ENCODE peak calls at places on chromosomes 2 and 18, in six cellular contexts. E, L, Z, H, A and P are unnamed samples.

GRCh38 chr2:27587025-27587424 is 4.2 kb downstream of the ZNF512 start:
- DNase-seq in E (no peak), A (no peak), L (no peak), H (no peak), Z (no peak), P (no peak)

GRCh38 chr2:33210626-33211025 is 263.9 kb downstream of the LTBP1 start:
- DNase-seq in E (no peak), H (peak), A (no peak), Z (peak), L (no peak), P (peak)

GRCh38 chr2:94622113-94622618 is 249.1 kb upstream of the TEKT4 start:
- DNase-seq in H (no peak), E (no peak), L (no peak), Z (no peak), A (no peak), P (no peak)

GRCh38 chr2:241122376-241123002 is 20.4 kb upstream of the MTERF4 start:
- DNase-seq in E (no peak), L (no peak), H (no peak), Z (no peak), A (no peak), P (no peak)

GRCh38 chr2:9345343-9345742 is 78.0 kb downstream of the ITGB1BP1 start:
- DNase-seq in H (no peak), L (no peak), Z (no peak), A (no peak), E (peak), P (no peak)

GRCh38 chr2:159650574-159650973 is 34.2 kb upstream of the BAZ2B start:
- DNase-seq in H (no peak), Z (no peak), E (no peak), L (no peak), A (no peak), P (no peak)

GRCh38 chr2:85750509-85751299 is 3.1 kb upstream of the ATOH8 start:
- DNase-seq in H (no peak), Z (peak), E (peak), A (no peak), L (peak), P (no peak)

GRCh38 chr2:29767606-29768335 is 153.6 kb downstream of the ALK start:
- DNase-seq in A (no peak), H (no peak), L (no peak), Z (no peak), E (no peak), P (no peak)

GRCh38 chr2:96802281-96802595 is 13.8 kb upstream of the CNNM3 start:
- DNase-seq in H (no peak), E (no peak), A (peak), L (no peak), Z (no peak), P (no peak)

GRCh38 chr2:174593574-174594203 is 3.9 kb downstream of the WIPF1 start:
- DNase-seq in A (peak), Z (no peak), H (peak), E (no peak), L (no peak), P (no peak)

GRCh38 chr2:240257940-240258580 is 117.6 kb upstream of the OTOS start:
- DNase-seq in Z (no peak), H (no peak), A (no peak), L (no peak), E (no peak), P (no peak)

GRCh38 chr2:111135910-111136297 is 15.2 kb downstream of the BCL2L11 start:
- DNase-seq in Z (peak), E (peak), L (peak), A (no peak), H (peak), P (no peak)

GRCh38 chr18:31610841-31611240 is 19.2 kb downstream of the TTR start:
- DNase-seq in A (no peak), L (no peak), Z (no peak), H (no peak), E (no peak), P (no peak)

GRCh38 chr18:73597832-73598615 is 549.6 kb downstream of the FBXO15 start:
- DNase-seq in H (no peak), L (no peak), Z (no peak), E (no peak), A (no peak), P (no peak)

GRCh38 chr18:49839012-49839411 is 25.7 kb upstream of the ACAA2 start:
- DNase-seq in H (no peak), Z (no peak), A (no peak), L (no peak), E (no peak), P (no peak)

GRCh38 chr2:32812316-32812715 is 134.4 kb upstream of the LTBP1 start:
- DNase-seq in Z (no peak), A (no peak), L (no peak), H (no peak), E (no peak), P (peak)

GRCh38 chr18:58661423-58661822 is 9.8 kb upstream of the MALT1 start:
- DNase-seq in L (no peak), E (no peak), A (no peak), Z (no peak), H (no peak), P (no peak)

GRCh38 chr2:112706170-112706664 is 14.6 kb upstream of the NT5DC4 start:
- DNase-seq in Z (no peak), L (no peak), H (no peak), E (peak), A (peak), P (no peak)

GRCh38 chr2:126934803-126935202 is 36.1 kb downstream of the TEX51 start:
- DNase-seq in L (no peak), Z (no peak), A (no peak), H (no peak), E (no peak), P (no peak)

GRCh38 chr18:59426855-59427254 is 67.8 kb upstream of the LMAN1 start:
- DNase-seq in E (no peak), H (no peak), A (no peak), L (no peak), Z (no peak), P (no peak)

GRCh38 chr2:68767031-68767961 is 32.7 kb downstream of the ARHGAP25 start:
- DNase-seq in Z (no peak), A (peak), H (no peak), L (no peak), E (no peak), P (no peak)

GRCh38 chr2:109594246-109594900 is 19.4 kb downstream of the SEPTIN10 start:
- DNase-seq in H (no peak), Z (no peak), E (no peak), A (no peak), L (no peak), P (no peak)

GRCh38 chr2:173407176-173407575 is 52.5 kb downstream of the CDCA7 start:
- DNase-seq in A (no peak), E (no peak), Z (no peak), L (no peak), H (no peak), P (no peak)

GRCh38 chr2:64987001-64987962 is 1.9 kb upstream of the SLC1A4 start:
- DNase-seq in E (no peak), Z (no peak), H (no peak), L (no peak), A (peak), P (no peak)

GRCh38 chr2:105249181-105249580 is 7.6 kb downstream of the GPR45 start:
- DNase-seq in H (no peak), E (no peak), A (no peak), L (no peak), Z (no peak), P (no peak)

GRCh38 chr2:130181338-130181879 is at the start of gene SMPD4:
- DNase-seq in L (peak), A (peak), E (peak), H (peak), Z (peak), P (peak)

GRCh38 chr2:134460583-134460998 is 206.7 kb downstream of the MGAT5 start:
- DNase-seq in E (peak), Z (no peak), H (no peak), L (peak), A (peak), P (no peak)

GRCh38 chr2:151051584-151052220 is 210.0 kb downstream of the RBM43 start:
- DNase-seq in Z (peak), E (peak), A (peak), H (no peak), L (no peak), P (no peak)

GRCh38 chr2:215397632-215398341 is 38.1 kb downstream of the FN1 start:
- DNase-seq in Z (no peak), H (no peak), L (no peak), E (no peak), A (no peak), P (no peak)
- TF ChIP-seq CTCF in Z (peak), H (peak), L (no peak), E (no peak), A (no peak), P (no peak)

GRCh38 chr2:154439156-154439555 is 259.3 kb upstream of the KCNJ3 start:
- DNase-seq in Z (no peak), E (no peak), L (no peak), A (no peak), H (no peak), P (no peak)
- TF ChIP-seq CTCF in Z (no peak), E (peak), L (no peak), A (no peak), H (no peak), P (no peak)

DNA sequence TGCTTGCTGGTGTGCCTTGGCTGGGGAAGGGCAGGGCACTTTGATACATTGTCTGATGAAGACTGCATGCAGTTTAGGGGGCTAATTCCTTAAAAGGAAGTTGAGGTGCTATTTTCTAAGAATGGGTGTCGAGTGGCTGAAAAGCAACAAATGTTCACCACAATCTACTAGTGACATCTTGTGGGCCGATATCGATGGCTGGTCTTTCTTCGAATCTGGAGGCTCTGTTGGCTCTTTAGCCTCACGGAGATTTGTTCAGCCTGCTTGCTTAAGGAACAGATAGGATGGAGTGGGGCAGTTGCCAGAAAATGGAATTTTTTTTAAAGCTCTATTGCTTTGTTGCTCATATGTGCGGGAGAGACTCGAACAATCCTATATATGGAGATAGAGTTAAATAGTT is 71.0 kb upstream of the LYPD6B start:
- DNase-seq in A (no peak), L (no peak), E (no peak), Z (no peak), H (no peak), P (no peak)
- TF ChIP-seq CTCF in A (no peak), L (no peak), E (no peak), Z (no peak), H (peak), P (no peak)

GRCh38 chr18:26619350-26619749 is 71.0 kb upstream of the KCTD1 start:
- DNase-seq in E (no peak), H (no peak), Z (no peak), L (no peak), A (no peak), P (no peak)
- TF ChIP-seq CTCF in E (no peak), H (no peak), Z (no peak), L (no peak), A (no peak), P (no peak)